ENCODE peak calls at places on chromosome 2, in four cellular contexts. G is HEK293T, B is NT2/D1, K is H1. J is an unnamed sample.
A peak's percentile ranks its signal among the peaks of the same experiment; 100 is the strongest.

GRCh38 chr2:96315400-96316071 is 9.6 kb upstream of the ITPRIPL1 start:
- DNase-seq in G (no peak), B (no peak), K (no peak), J (peak; percentile 39)

GRCh38 chr2:41414486-41415230 is 633.2 kb upstream of the PKDCC start:
- DNase-seq in G (peak; percentile 57), B (peak; percentile 61), K (peak; percentile 1), J (peak; percentile 56)

GRCh38 chr2:174774828-174775227 is 10.6 kb upstream of the CHRNA1 start:
- DNase-seq in G (no peak), B (no peak), K (no peak), J (no peak)

GRCh38 chr2:238239872-238240760 is at the start of gene HES6:
- DNase-seq in G (peak; percentile 86), B (peak; percentile 90), K (peak; percentile 75), J (peak; percentile 82)

GRCh38 chr2:10901160-10901559 is 10.6 kb upstream of the KCNF1 start:
- DNase-seq in G (no peak), B (no peak), K (no peak), J (no peak)

GRCh38 chr2:10302479-10303173 is at the start of gene HPCAL1:
- DNase-seq in G (peak; percentile 95), B (peak; percentile 93), K (peak; percentile 89), J (peak; percentile 96)

GRCh38 chr2:163802289-163802688 is 66.5 kb upstream of the FIGN start:
- DNase-seq in G (no peak), B (no peak), K (no peak), J (no peak)

GRCh38 chr2:53129851-53130250 is 637.8 kb upstream of the CHAC2 start:
- DNase-seq in G (no peak), B (no peak), K (no peak), J (no peak)

GRCh38 chr2:58101500-58101899 is 54.9 kb downstream of the VRK2 start:
- DNase-seq in G (no peak), B (no peak), K (no peak), J (no peak)

GRCh38 chr2:43417296-43417695 is 178.5 kb downstream of the THADA start:
- DNase-seq in G (no peak), B (no peak), K (no peak), J (no peak)

GRCh38 chr2:96663177-96663576 is 20.6 kb downstream of the FER1L5 start:
- DNase-seq in G (no peak), B (no peak), K (no peak), J (no peak)

GRCh38 chr2:20998972-20999905 is 44.6 kb downstream of the APOB start:
- DNase-seq in G (no peak), B (no peak), K (no peak), J (peak; percentile 66)

GRCh38 chr2:72236445-72237067 is 88.9 kb upstream of the CYP26B1 start:
- DNase-seq in G (no peak), B (no peak), K (no peak), J (no peak)

GRCh38 chr2:237140689-237141285 is 55.1 kb downstream of the COPS8 start:
- DNase-seq in G (no peak), B (no peak), K (no peak), J (no peak)

GRCh38 chr2:201886504-201886903 is 80.2 kb downstream of the CDK15 start:
- DNase-seq in G (no peak), B (no peak), K (no peak), J (no peak)

GRCh38 chr2:220512419-220512818 is 885.0 kb downstream of the SLC4A3 start:
- DNase-seq in G (no peak), B (no peak), K (no peak), J (no peak)

GRCh38 chr2:127193948-127194267 is 26.2 kb downstream of the CYP27C1 start:
- DNase-seq in G (no peak), B (no peak), K (no peak), J (no peak)

GRCh38 chr2:129935118-129935517 is 44.3 kb upstream of the RAB6C start:
- DNase-seq in G (no peak), B (no peak), K (no peak), J (no peak)

GRCh38 chr2:129934044-129934822 is 45.2 kb upstream of the RAB6C start:
- DNase-seq in G (no peak), B (no peak), K (no peak), J (no peak)

GRCh38 chr2:129930451-129930850 is 49.0 kb upstream of the RAB6C start:
- DNase-seq in G (no peak), B (no peak), K (no peak), J (no peak)

GRCh38 chr2:129936334-129936934 is 43.0 kb upstream of the RAB6C start:
- DNase-seq in G (peak; percentile 53), B (no peak), K (no peak), J (peak; percentile 54)
- TF ChIP-seq SUZ12 in G (no peak), B (no peak), K (no peak), J (no peak)

DNA sequence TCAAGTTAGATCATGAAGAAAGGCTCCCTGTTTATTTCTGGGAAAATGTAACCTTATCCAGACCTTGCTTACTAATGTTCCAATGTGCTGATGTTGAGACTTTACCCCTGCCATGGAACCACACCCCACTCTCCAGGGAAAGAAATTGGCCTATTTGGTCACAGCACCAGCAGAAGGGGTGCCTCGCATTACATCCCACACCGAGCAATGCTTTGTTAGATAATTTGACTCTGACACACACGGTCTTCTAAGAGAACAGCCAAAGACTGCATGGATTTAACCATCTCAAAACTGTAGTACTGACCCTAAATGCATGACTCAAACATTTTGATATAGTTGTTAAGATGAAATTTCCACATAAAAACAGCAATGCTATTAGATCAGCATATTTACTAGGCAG is 152.1 kb upstream of the CCDC150 start:
- DNase-seq in G (no peak), B (no peak), K (no peak), J (no peak)
- TF ChIP-seq SUZ12 in G (no peak), B (no peak), K (no peak), J (no peak)

DNA sequence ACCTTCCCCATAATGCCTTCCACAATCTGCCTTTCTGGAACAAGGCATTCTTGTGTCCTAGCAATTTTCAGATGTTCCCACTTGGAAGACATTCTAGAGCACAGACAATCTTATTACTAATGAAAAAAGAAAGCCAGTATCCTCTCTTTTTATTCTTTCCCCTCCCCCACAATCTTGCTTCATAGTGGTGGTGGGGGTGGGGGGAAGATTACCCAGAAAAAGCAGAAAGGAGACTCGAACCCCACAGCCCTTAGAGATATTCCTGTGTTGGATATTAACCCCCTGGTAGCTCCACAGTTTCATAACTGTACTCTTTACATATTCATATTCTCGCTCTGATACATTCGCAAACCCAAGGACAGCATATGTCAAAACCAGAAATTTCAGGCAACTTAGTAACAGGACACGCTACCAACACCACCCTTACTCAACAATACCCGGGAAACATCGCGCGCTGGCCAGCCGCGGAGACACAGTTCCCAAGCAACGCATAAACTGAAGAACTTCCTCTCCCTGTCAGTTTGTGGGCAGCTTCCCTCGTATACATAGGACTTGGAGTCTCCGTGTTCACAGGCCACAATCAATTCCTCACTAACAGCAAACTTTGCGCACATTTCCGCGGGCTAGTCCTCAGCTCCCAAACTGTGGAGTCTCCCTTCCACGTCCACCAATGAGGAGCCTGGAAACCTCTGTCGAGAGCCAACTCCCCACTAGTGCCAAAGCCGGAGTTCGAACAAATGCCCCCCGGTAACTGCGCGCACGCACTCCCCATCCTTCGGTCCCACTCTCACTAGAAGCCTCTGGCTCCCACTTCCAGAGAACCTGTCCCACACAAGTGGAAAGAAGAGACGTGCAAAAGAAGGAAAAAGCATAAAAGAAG is 709 bp downstream of the NR4A2 start:
- DNase-seq in G (peak; percentile 34), B (no peak), K (no peak), J (no peak)
- TF ChIP-seq SUZ12 in G (no peak), B (no peak), K (no peak), J (no peak)

GRCh38 chr2:150081775-150082517 is 405.5 kb downstream of the RND3 start:
- DNase-seq in G (no peak), B (no peak), K (no peak), J (no peak)

GRCh38 chr2:150075831-150076230 is 411.6 kb downstream of the RND3 start:
- DNase-seq in G (no peak), B (no peak), K (no peak), J (no peak)

GRCh38 chr2:150085478-150085877 is 402.0 kb downstream of the RND3 start:
- DNase-seq in G (no peak), B (no peak), K (no peak), J (no peak)

GRCh38 chr2:150076281-150076680 is 411.2 kb downstream of the RND3 start:
- DNase-seq in G (no peak), B (no peak), K (no peak), J (no peak)

GRCh38 chr2:150080115-150080514 is 407.4 kb downstream of the RND3 start:
- DNase-seq in G (no peak), B (no peak), K (no peak), J (no peak)
- TF ChIP-seq SUZ12 in G (no peak), B (no peak), K (no peak), J (no peak)

DNA sequence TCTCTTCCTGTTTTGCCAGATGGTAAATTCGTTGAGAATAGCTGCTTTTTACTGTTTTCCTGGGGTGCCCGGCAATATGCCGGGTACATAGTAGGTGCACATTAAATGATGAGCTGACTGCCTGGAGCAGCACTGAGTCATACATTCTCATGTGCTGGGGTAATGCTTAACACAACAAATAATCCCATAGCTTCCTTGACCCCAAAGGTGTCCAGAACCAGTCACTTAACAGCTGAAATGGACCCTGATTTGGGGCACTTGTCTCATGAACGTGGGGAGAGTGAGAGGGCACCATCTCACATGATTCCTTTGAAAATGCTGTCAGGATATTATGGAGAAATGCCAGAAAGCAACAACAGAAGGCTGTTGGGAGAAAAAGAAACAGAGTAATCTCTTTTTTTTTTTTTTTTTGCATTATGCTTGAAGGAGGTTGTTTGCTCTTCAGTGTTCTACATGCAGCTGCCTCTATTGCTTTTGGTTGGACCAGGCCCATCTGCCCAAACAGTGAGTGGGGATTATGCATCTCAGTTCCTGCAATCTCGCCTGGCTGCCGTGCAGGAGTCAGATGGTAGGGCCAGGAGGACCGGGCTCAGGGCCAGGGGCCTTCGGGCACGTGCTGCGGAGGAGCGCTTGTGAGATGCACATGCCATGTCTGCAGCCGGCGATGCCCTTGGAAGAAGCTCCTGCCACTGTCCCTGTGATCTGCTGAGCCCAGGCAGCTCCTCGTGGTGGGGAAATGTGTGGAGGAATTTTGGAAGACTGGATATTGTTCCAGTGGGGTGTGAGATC is 162.1 kb downstream of the SH3RF3 start:
- DNase-seq in G (no peak), B (no peak), K (no peak), J (no peak)
- TF ChIP-seq SUZ12 in G (no peak), B (no peak), K (no peak), J (no peak)

J was measured in HepG2.